ENCODE peak calls at places on chromosomes 13 and 19, in nine cellular contexts. W is T-helper 1 cell; I is iris pigment epithelial cell; D is left cardiac atrium; S is GM04503; A is CD4-positive, alpha-beta memory T cell; Y is coronary artery; U is CD4-positive, CD25-positive, alpha-beta regulatory T cell; Q is activated naive CD4-positive, alpha-beta T cell treated with anti-CD3 and anti-CD28 coated beads for 36 hours. O is an unnamed sample.

GRCh38 chr13:95641961-95642621 is 2.4 kb downstream of the DZIP1 start:
- DNase-seq in W (no peak), I (peak; percentile 70), D (peak; percentile 48), S (no peak), A (no peak), Y (peak; percentile 75), U (no peak), Q (no peak), O (peak; percentile 57)

GRCh38 chr19:51097166-51097736 is 11.0 kb downstream of the CTU1 start:
- DNase-seq in W (peak; percentile 63), I (peak; percentile 52), D (peak; percentile 72), S (peak; percentile 7), A (peak; percentile 57), Y (no peak), U (peak; percentile 49), Q (peak; percentile 83), O (peak; percentile 87)

GRCh38 chr13:26037302-26037701 is 14.5 kb downstream of the SHISA2 start:
- DNase-seq in W (no peak), I (no peak), D (no peak), S (no peak), A (no peak), Y (no peak), U (no peak), Q (peak; percentile 60), O (peak; percentile 74)

GRCh38 chr13:95957331-95957730 is 95.9 kb downstream of the UGGT2 start:
- DNase-seq in W (no peak), I (no peak), D (no peak), S (no peak), A (no peak), Y (no peak), U (no peak), Q (no peak), O (no peak)

GRCh38 chr13:74132768-74133656 is 1.2 kb downstream of the KLF12 start:
- DNase-seq in W (peak; percentile 27), I (peak; percentile 56), D (peak; percentile 31), S (no peak), A (peak; percentile 54), Y (peak; percentile 75), U (peak; percentile 19), Q (peak; percentile 62), O (peak; percentile 82)

GRCh38 chr19:5966941-5967340 is 11.0 kb downstream of the RANBP3 start:
- DNase-seq in W (no peak), I (no peak), D (no peak), S (no peak), A (no peak), Y (no peak), U (no peak), Q (no peak), O (no peak)

GRCh38 chr13:58144616-58145015 is 513.1 kb downstream of the PCDH17 start:
- DNase-seq in W (no peak), I (no peak), D (no peak), S (no peak), A (no peak), Y (no peak), U (no peak), Q (no peak), O (no peak)

GRCh38 chr19:39401549-39402416 is 4.9 kb upstream of the ZFP36 start:
- DNase-seq in W (peak; percentile 84), I (peak; percentile 79), D (peak; percentile 66), S (no peak), A (peak; percentile 86), Y (peak; percentile 88), U (peak; percentile 85), Q (peak; percentile 86), O (peak; percentile 92)

GRCh38 chr19:8611890-8612806 is 1.6 kb upstream of the ADAMTS10 start:
- DNase-seq in W (no peak), I (peak; percentile 84), D (peak; percentile 83), S (no peak), A (no peak), Y (peak; percentile 89), U (no peak), Q (no peak), O (no peak)

GRCh38 chr13:27406178-27406939 is 18.1 kb upstream of the GTF3A start:
- DNase-seq in W (no peak), I (peak; percentile 53), D (no peak), S (no peak), A (peak; percentile 56), Y (no peak), U (peak; percentile 19), Q (peak; percentile 27), O (peak; percentile 80)

GRCh38 chr13:113034451-113035208 is 65.6 kb downstream of the MCF2L start:
- DNase-seq in W (no peak), I (peak; percentile 52), D (peak; percentile 58), S (peak; percentile 17), A (no peak), Y (no peak), U (no peak), Q (no peak), O (no peak)

GRCh38 chr19:23222998-23223652 is 27.1 kb downstream of the ZNF724 start:
- DNase-seq in W (no peak), I (no peak), D (no peak), S (no peak), A (no peak), Y (no peak), U (no peak), Q (no peak), O (no peak)

GRCh38 chr13:101527130-101527529 is 74.7 kb downstream of the ITGBL1 start:
- DNase-seq in W (no peak), I (peak; percentile 35), D (no peak), S (no peak), A (no peak), Y (no peak), U (no peak), Q (no peak), O (no peak)

GRCh38 chr19:46134527-46134926 is 10.0 kb upstream of the IGFL3 start:
- DNase-seq in W (no peak), I (peak; percentile 45), D (no peak), S (no peak), A (no peak), Y (no peak), U (no peak), Q (no peak), O (no peak)

GRCh38 chr13:23558675-23559536 is 11.3 kb upstream of the TNFRSF19 start:
- DNase-seq in W (no peak), I (peak; percentile 94), D (peak; percentile 77), S (peak; percentile 84), A (no peak), Y (no peak), U (no peak), Q (peak; percentile 45), O (peak; percentile 56)

GRCh38 chr13:44231786-44232516 is 141.7 kb upstream of the SERP2 start:
- DNase-seq in W (no peak), I (peak; percentile 98), D (peak; percentile 71), S (peak; percentile 49), A (no peak), Y (no peak), U (no peak), Q (peak; percentile 45), O (no peak)

GRCh38 chr19:46009530-46010510 is 13.0 kb downstream of the PGLYRP1 start:
- DNase-seq in W (peak; percentile 42), I (peak; percentile 68), D (peak; percentile 63), S (no peak), A (peak; percentile 53), Y (no peak), U (peak; percentile 49), Q (peak; percentile 77), O (peak; percentile 90)

GRCh38 chr13:41520699-41521630 is 63.6 kb downstream of the RGCC start:
- DNase-seq in W (no peak), I (no peak), D (no peak), S (no peak), A (no peak), Y (no peak), U (no peak), Q (no peak), O (peak; percentile 53)

GRCh38 chr13:44768775-44769578 is 192.8 kb upstream of the TSC22D1 start:
- DNase-seq in W (no peak), I (peak; percentile 17), D (no peak), S (no peak), A (no peak), Y (no peak), U (no peak), Q (peak; percentile 65), O (peak; percentile 67)

GRCh38 chr13:111325941-111326620 is 5.6 kb downstream of the TEX29 start:
- DNase-seq in W (no peak), I (no peak), D (no peak), S (no peak), A (no peak), Y (peak; percentile 50), U (no peak), Q (no peak), O (no peak)

GRCh38 chr13:72651196-72651595 is 76.2 kb downstream of the MZT1 start:
- DNase-seq in W (no peak), I (no peak), D (no peak), S (no peak), A (no peak), Y (no peak), U (no peak), Q (no peak), O (no peak)

GRCh38 chr19:13817018-13817614 is 21.9 kb downstream of the ZSWIM4 start:
- DNase-seq in W (no peak), I (no peak), D (no peak), S (no peak), A (no peak), Y (no peak), U (no peak), Q (no peak), O (peak; percentile 72)